ENCODE peak calls at places on chromosomes 5 and 9, in four cellular contexts. One of them, this sample, is unnamed.
A peak's percentile ranks its signal among the peaks of the same experiment; 100 is the strongest.

GRCh38 chr5:137627293-137627692 is 108.6 kb downstream of the KLHL3 start:
- DNase-seq in K562: no peak
- DNase-seq in PC-3: peak; percentile 81
- DNase-seq in progenitor cell of endocrine pancreas: no peak
- DNase-seq in this sample: no peak

GRCh38 chr9:107755267-107755666 is 265.7 kb upstream of the KLF4 start:
- DNase-seq in K562: no peak
- DNase-seq in PC-3: peak; percentile 92
- DNase-seq in progenitor cell of endocrine pancreas: no peak
- DNase-seq in this sample: no peak

GRCh38 chr9:3521961-3522360 is 3.8 kb downstream of the RFX3 start:
- DNase-seq in K562: no peak
- DNase-seq in PC-3: no peak
- DNase-seq in progenitor cell of endocrine pancreas: no peak
- DNase-seq in this sample: no peak

GRCh38 chr9:94741856-94742255 is 15.4 kb downstream of the AOPEP start:
- DNase-seq in K562: no peak
- DNase-seq in PC-3: no peak
- DNase-seq in progenitor cell of endocrine pancreas: no peak
- DNase-seq in this sample: no peak

GRCh38 chr5:127870914-127871313 is 167.7 kb downstream of the CCDC192 start:
- DNase-seq in K562: no peak
- DNase-seq in PC-3: no peak
- DNase-seq in progenitor cell of endocrine pancreas: no peak
- DNase-seq in this sample: no peak

GRCh38 chr5:90365328-90365727 is 44.2 kb downstream of the CETN3 start:
- DNase-seq in K562: no peak
- DNase-seq in PC-3: no peak
- DNase-seq in progenitor cell of endocrine pancreas: no peak
- DNase-seq in this sample: no peak

GRCh38 chr9:109498195-109499060 is at the start of gene PTPN3:
- DNase-seq in K562: no peak
- DNase-seq in PC-3: peak; percentile 34
- DNase-seq in progenitor cell of endocrine pancreas: no peak
- DNase-seq in this sample: no peak

GRCh38 chr9:78863531-78863930 is 566.6 kb downstream of the PSAT1 start:
- DNase-seq in K562: no peak
- DNase-seq in PC-3: peak; percentile 11
- DNase-seq in progenitor cell of endocrine pancreas: no peak
- DNase-seq in this sample: no peak

GRCh38 chr5:17190242-17190778 is 27.1 kb upstream of the BASP1 start:
- DNase-seq in K562: peak; percentile 43
- DNase-seq in PC-3: peak; percentile 90
- DNase-seq in progenitor cell of endocrine pancreas: no peak
- DNase-seq in this sample: peak; percentile 55

GRCh38 chr9:121783523-121784507 is 132.4 kb downstream of the DAB2IP start:
- DNase-seq in K562: no peak
- DNase-seq in PC-3: no peak
- DNase-seq in progenitor cell of endocrine pancreas: no peak
- DNase-seq in this sample: no peak

DNA sequence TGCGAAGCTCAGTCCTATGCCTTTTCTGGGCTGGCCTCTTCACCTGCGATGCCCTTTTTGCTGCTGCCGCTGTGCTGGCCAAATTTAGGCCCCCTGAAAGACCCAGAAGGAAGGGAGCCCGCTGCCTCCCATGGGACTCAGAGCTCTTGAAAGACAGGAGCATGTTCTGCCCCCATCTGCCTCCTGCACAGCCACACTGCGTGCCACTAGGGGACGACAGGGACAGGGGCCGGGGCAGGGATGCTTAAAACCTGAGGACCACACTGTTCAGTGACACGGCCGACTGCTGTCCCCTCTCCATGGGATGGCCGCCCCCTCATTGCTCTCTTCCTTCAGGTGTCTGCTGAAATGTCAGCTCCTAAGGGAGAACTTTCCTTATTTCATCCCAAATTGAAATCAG is 132.4 kb downstream of the ADAMTS2 start:
- DNase-seq in K562: no peak
- DNase-seq in PC-3: no peak
- DNase-seq in progenitor cell of endocrine pancreas: no peak
- DNase-seq in this sample: no peak
- TF ChIP-seq CTCF in K562: peak; percentile 12
- TF ChIP-seq CTCF in PC-3: peak; percentile 30
- TF ChIP-seq CTCF in progenitor cell of endocrine pancreas: no peak
- TF ChIP-seq CTCF in this sample: no peak

GRCh38 chr5:84088996-84089395 is 295.7 kb downstream of the EDIL3 start:
- DNase-seq in K562: no peak
- DNase-seq in PC-3: peak; percentile 63
- DNase-seq in progenitor cell of endocrine pancreas: no peak
- DNase-seq in this sample: no peak
- TF ChIP-seq CTCF in K562: no peak
- TF ChIP-seq CTCF in PC-3: peak; percentile 72
- TF ChIP-seq CTCF in progenitor cell of endocrine pancreas: peak; percentile 39
- TF ChIP-seq CTCF in this sample: no peak

GRCh38 chr5:21882363-21882762 is 970.8 kb downstream of the CDH12 start:
- DNase-seq in K562: no peak
- DNase-seq in PC-3: no peak
- DNase-seq in progenitor cell of endocrine pancreas: no peak
- DNase-seq in this sample: no peak
- TF ChIP-seq CTCF in K562: no peak
- TF ChIP-seq CTCF in PC-3: no peak
- TF ChIP-seq CTCF in progenitor cell of endocrine pancreas: no peak
- TF ChIP-seq CTCF in this sample: no peak

DNA sequence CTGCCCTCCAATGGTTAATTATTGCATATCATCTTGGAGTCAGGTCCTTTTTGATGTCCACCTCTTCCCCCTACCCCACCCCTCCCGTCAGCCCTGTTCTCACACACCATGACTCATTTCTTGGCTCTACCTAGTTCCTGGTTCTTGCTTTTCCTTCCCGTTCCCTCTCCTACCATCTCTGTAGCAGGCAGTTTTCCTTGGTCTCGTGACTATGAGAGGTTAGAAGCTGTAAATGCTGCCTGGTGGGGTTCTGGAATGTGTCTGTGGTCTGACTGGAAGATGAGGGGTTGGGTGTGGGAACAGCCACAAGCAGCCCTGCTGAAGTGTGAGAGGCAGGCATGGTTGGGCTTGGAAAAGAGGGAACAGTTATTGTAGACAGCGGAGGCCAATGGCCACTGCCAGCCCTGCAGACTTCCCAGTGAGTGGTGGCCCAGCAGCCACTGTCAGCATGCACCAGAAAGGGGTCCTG is 18.2 kb downstream of the SLC22A5 start:
- DNase-seq in K562: peak; percentile 83
- DNase-seq in PC-3: peak; percentile 91
- DNase-seq in progenitor cell of endocrine pancreas: no peak
- DNase-seq in this sample: no peak
- TF ChIP-seq CTCF in K562: no peak
- TF ChIP-seq CTCF in PC-3: no peak
- TF ChIP-seq CTCF in progenitor cell of endocrine pancreas: no peak
- TF ChIP-seq CTCF in this sample: no peak

GRCh38 chr5:100802188-100802587 is 100.9 kb downstream of the ST8SIA4 start:
- DNase-seq in K562: no peak
- DNase-seq in PC-3: no peak
- DNase-seq in progenitor cell of endocrine pancreas: no peak
- DNase-seq in this sample: no peak
- TF ChIP-seq CTCF in K562: no peak
- TF ChIP-seq CTCF in PC-3: no peak
- TF ChIP-seq CTCF in progenitor cell of endocrine pancreas: no peak
- TF ChIP-seq CTCF in this sample: no peak

DNA sequence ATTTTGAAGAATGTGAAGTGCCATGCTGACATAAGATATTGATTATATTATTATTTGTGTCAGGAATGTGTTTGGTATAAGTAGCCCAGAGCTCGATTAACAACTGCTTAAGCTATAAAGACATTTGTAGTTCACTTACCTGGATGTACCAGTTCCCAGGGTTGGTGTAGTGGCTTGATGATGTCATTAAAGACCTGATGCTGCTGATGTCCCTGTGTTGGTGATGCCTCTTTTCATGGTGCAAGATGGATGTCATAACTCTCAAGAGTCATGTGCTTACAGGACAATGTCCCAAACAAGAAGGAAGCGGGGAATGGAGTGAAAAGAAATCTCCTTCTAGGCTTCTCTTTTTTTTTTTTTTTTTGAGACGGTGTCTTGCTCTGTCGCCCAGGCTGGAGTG is 11.5 kb upstream of the GDNF start:
- DNase-seq in K562: no peak
- DNase-seq in PC-3: no peak
- DNase-seq in progenitor cell of endocrine pancreas: no peak
- DNase-seq in this sample: no peak
- TF ChIP-seq CTCF in K562: no peak
- TF ChIP-seq CTCF in PC-3: no peak
- TF ChIP-seq CTCF in progenitor cell of endocrine pancreas: no peak
- TF ChIP-seq CTCF in this sample: no peak

DNA sequence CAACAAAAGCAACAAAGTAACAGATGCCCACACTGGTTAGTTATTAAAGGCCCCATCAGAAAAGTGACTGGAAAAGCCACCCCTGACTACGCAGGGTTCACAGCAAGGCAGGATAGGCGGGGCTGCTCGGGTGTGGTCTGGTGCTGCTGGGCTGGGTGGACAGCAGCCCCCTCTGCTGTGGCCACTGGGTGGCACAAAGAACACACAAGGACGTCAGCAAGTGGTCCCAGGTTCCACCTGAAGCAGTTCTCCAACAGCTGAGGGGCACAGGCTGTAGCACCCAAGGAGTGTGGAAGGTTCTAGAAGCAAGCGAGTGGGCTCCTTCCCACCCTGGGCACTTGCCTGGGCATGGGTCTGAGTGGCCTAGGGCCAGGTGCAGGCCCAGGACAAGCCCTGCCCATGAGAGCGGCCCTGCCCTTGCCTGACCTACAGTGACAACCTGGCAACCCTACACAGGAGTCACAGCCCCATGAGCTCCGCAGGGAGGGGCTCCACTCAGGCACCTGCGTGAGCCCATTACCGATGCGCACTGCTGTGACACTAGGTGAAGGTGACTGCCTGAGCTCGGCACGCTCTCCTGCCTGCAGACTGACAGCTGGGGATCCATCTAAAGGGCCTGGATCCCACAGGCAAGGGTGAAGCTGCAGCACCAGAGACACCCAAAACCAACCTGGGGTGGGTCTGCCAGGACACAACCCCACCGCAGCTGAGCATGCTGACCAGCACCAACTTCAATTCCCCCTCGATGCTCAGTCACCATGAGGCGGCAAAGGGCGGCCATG is 8.1 kb downstream of the BRD9 start:
- DNase-seq in K562: no peak
- DNase-seq in PC-3: no peak
- DNase-seq in progenitor cell of endocrine pancreas: no peak
- DNase-seq in this sample: no peak
- TF ChIP-seq CTCF in K562: no peak
- TF ChIP-seq CTCF in PC-3: no peak
- TF ChIP-seq CTCF in progenitor cell of endocrine pancreas: no peak
- TF ChIP-seq CTCF in this sample: no peak

GRCh38 chr5:78133423-78133822 is 161.1 kb downstream of the AP3B1 start:
- DNase-seq in K562: no peak
- DNase-seq in PC-3: no peak
- DNase-seq in progenitor cell of endocrine pancreas: no peak
- DNase-seq in this sample: no peak

GRCh38 chr5:78132507-78132906 is 162.0 kb downstream of the AP3B1 start:
- DNase-seq in K562: no peak
- DNase-seq in PC-3: no peak
- DNase-seq in progenitor cell of endocrine pancreas: no peak
- DNase-seq in this sample: no peak

GRCh38 chr5:78129632-78130031 is 164.9 kb downstream of the AP3B1 start:
- DNase-seq in K562: no peak
- DNase-seq in PC-3: no peak
- DNase-seq in progenitor cell of endocrine pancreas: no peak
- DNase-seq in this sample: no peak

GRCh38 chr5:78127875-78128274 is 166.6 kb downstream of the AP3B1 start:
- DNase-seq in K562: peak; percentile 18
- DNase-seq in PC-3: no peak
- DNase-seq in progenitor cell of endocrine pancreas: no peak
- DNase-seq in this sample: peak; percentile 29
- TF ChIP-seq CTCF in K562: peak; percentile 37
- TF ChIP-seq CTCF in PC-3: peak; percentile 51
- TF ChIP-seq CTCF in progenitor cell of endocrine pancreas: peak; percentile 52
- TF ChIP-seq CTCF in this sample: peak; percentile 74

GRCh38 chr9:2157277-2158105 is 142.3 kb downstream of the SMARCA2 start:
- DNase-seq in K562: no peak
- DNase-seq in PC-3: peak; percentile 49
- DNase-seq in progenitor cell of endocrine pancreas: no peak
- DNase-seq in this sample: no peak

GRCh38 chr9:2159521-2160417 is 144.6 kb downstream of the SMARCA2 start:
- DNase-seq in K562: no peak
- DNase-seq in PC-3: peak; percentile 20
- DNase-seq in progenitor cell of endocrine pancreas: no peak
- DNase-seq in this sample: no peak

GRCh38 chr9:2155966-2156365 is 140.8 kb downstream of the SMARCA2 start:
- DNase-seq in K562: no peak
- DNase-seq in PC-3: no peak
- DNase-seq in progenitor cell of endocrine pancreas: no peak
- DNase-seq in this sample: no peak

GRCh38 chr9:2158729-2159128 is 143.6 kb downstream of the SMARCA2 start:
- DNase-seq in K562: no peak
- DNase-seq in PC-3: no peak
- DNase-seq in progenitor cell of endocrine pancreas: no peak
- DNase-seq in this sample: no peak

GRCh38 chr9:2158111-2158610 is 143.0 kb downstream of the SMARCA2 start:
- DNase-seq in K562: no peak
- DNase-seq in PC-3: peak; percentile 56
- DNase-seq in progenitor cell of endocrine pancreas: no peak
- DNase-seq in this sample: peak; percentile 26
- TF ChIP-seq CTCF in K562: no peak
- TF ChIP-seq CTCF in PC-3: no peak
- TF ChIP-seq CTCF in progenitor cell of endocrine pancreas: peak; percentile 34
- TF ChIP-seq CTCF in this sample: no peak